ENCODE peak calls at places on chromosomes 13 and 19, in five cellular contexts. One of them, this sample, is unnamed.

GRCh38 chr13:37667631-37668161 is 69.1 kb upstream of the POSTN start:
- DNase-seq in Right ventricle myocardium inferior: no peak
- DNase-seq in neural progenitor cell: no peak
- DNase-seq in RWPE1: no peak
- DNase-seq in NCI-H1417 treated with DMSO at 0.1 percent for 48 hours: no peak
- DNase-seq in this sample: no peak

GRCh38 chr13:105311094-105311493 is 1224.4 kb downstream of the EFNB2 start:
- DNase-seq in Right ventricle myocardium inferior: no peak
- DNase-seq in neural progenitor cell: no peak
- DNase-seq in RWPE1: no peak
- DNase-seq in NCI-H1417 treated with DMSO at 0.1 percent for 48 hours: no peak
- DNase-seq in this sample: no peak

GRCh38 chr13:97140611-97141010 is 81.5 kb upstream of the MBNL2 start:
- DNase-seq in Right ventricle myocardium inferior: no peak
- DNase-seq in neural progenitor cell: no peak
- DNase-seq in RWPE1: no peak
- DNase-seq in NCI-H1417 treated with DMSO at 0.1 percent for 48 hours: no peak
- DNase-seq in this sample: no peak

GRCh38 chr19:1171755-1172352 is 2.2 kb downstream of the SBNO2 start:
- DNase-seq in Right ventricle myocardium inferior: peak
- DNase-seq in neural progenitor cell: peak
- DNase-seq in RWPE1: no peak
- DNase-seq in NCI-H1417 treated with DMSO at 0.1 percent for 48 hours: no peak
- DNase-seq in this sample: no peak

GRCh38 chr13:113145911-113146598 is 12.4 kb upstream of the PROZ start:
- DNase-seq in Right ventricle myocardium inferior: peak
- DNase-seq in neural progenitor cell: no peak
- DNase-seq in RWPE1: no peak
- DNase-seq in NCI-H1417 treated with DMSO at 0.1 percent for 48 hours: no peak
- DNase-seq in this sample: no peak

GRCh38 chr19:49157445-49158224 is at the start of gene TRPM4:
- DNase-seq in Right ventricle myocardium inferior: peak
- DNase-seq in neural progenitor cell: peak
- DNase-seq in RWPE1: peak
- DNase-seq in NCI-H1417 treated with DMSO at 0.1 percent for 48 hours: peak
- DNase-seq in this sample: peak

GRCh38 chr13:31943591-31943990 is 88.0 kb upstream of the FRY start:
- DNase-seq in Right ventricle myocardium inferior: no peak
- DNase-seq in neural progenitor cell: no peak
- DNase-seq in RWPE1: no peak
- DNase-seq in NCI-H1417 treated with DMSO at 0.1 percent for 48 hours: peak
- DNase-seq in this sample: no peak

GRCh38 chr13:59562924-59563323 is 600.8 kb downstream of the DIAPH3 start:
- DNase-seq in Right ventricle myocardium inferior: no peak
- DNase-seq in neural progenitor cell: no peak
- DNase-seq in RWPE1: no peak
- DNase-seq in NCI-H1417 treated with DMSO at 0.1 percent for 48 hours: no peak
- DNase-seq in this sample: no peak

GRCh38 chr13:113886561-113887112 is 22.8 kb upstream of the GAS6 start:
- DNase-seq in Right ventricle myocardium inferior: peak
- DNase-seq in neural progenitor cell: no peak
- DNase-seq in RWPE1: no peak
- DNase-seq in NCI-H1417 treated with DMSO at 0.1 percent for 48 hours: no peak
- DNase-seq in this sample: no peak

GRCh38 chr19:16801599-16801998 is 27.6 kb upstream of the SIN3B start:
- DNase-seq in Right ventricle myocardium inferior: no peak
- DNase-seq in neural progenitor cell: no peak
- DNase-seq in RWPE1: no peak
- DNase-seq in NCI-H1417 treated with DMSO at 0.1 percent for 48 hours: no peak
- DNase-seq in this sample: peak

GRCh38 chr19:50897191-50897607 is 14.0 kb downstream of the KLK4 start:
- DNase-seq in Right ventricle myocardium inferior: no peak
- DNase-seq in neural progenitor cell: no peak
- DNase-seq in RWPE1: no peak
- DNase-seq in NCI-H1417 treated with DMSO at 0.1 percent for 48 hours: no peak
- DNase-seq in this sample: no peak

GRCh38 chr19:5452594-5453565 is 2.3 kb upstream of the ZNRF4 start:
- DNase-seq in Right ventricle myocardium inferior: peak
- DNase-seq in neural progenitor cell: peak
- DNase-seq in RWPE1: no peak
- DNase-seq in NCI-H1417 treated with DMSO at 0.1 percent for 48 hours: no peak
- DNase-seq in this sample: peak

GRCh38 chr13:76225815-76226489 is 589.8 kb downstream of the LMO7 start:
- DNase-seq in Right ventricle myocardium inferior: peak
- DNase-seq in neural progenitor cell: peak
- DNase-seq in RWPE1: no peak
- DNase-seq in NCI-H1417 treated with DMSO at 0.1 percent for 48 hours: no peak
- DNase-seq in this sample: no peak

GRCh38 chr19:18428173-18428836 is 9.1 kb downstream of the SSBP4 start:
- DNase-seq in Right ventricle myocardium inferior: peak
- DNase-seq in neural progenitor cell: no peak
- DNase-seq in RWPE1: no peak
- DNase-seq in NCI-H1417 treated with DMSO at 0.1 percent for 48 hours: no peak
- DNase-seq in this sample: no peak

GRCh38 chr13:109140054-109140776 is 510.8 kb downstream of the MYO16 start:
- DNase-seq in Right ventricle myocardium inferior: no peak
- DNase-seq in neural progenitor cell: no peak
- DNase-seq in RWPE1: no peak
- DNase-seq in NCI-H1417 treated with DMSO at 0.1 percent for 48 hours: no peak
- DNase-seq in this sample: no peak

GRCh38 chr13:24138911-24139310 is 21.6 kb upstream of the SPATA13 start:
- DNase-seq in Right ventricle myocardium inferior: no peak
- DNase-seq in neural progenitor cell: no peak
- DNase-seq in RWPE1: no peak
- DNase-seq in NCI-H1417 treated with DMSO at 0.1 percent for 48 hours: no peak
- DNase-seq in this sample: no peak

GRCh38 chr19:4350726-4351125 is 7.4 kb downstream of the MPND start:
- DNase-seq in Right ventricle myocardium inferior: no peak
- DNase-seq in neural progenitor cell: no peak
- DNase-seq in RWPE1: no peak
- DNase-seq in NCI-H1417 treated with DMSO at 0.1 percent for 48 hours: no peak
- DNase-seq in this sample: no peak

GRCh38 chr19:33556261-33556660 is 34.7 kb upstream of the PEPD start:
- DNase-seq in Right ventricle myocardium inferior: no peak
- DNase-seq in neural progenitor cell: no peak
- DNase-seq in RWPE1: no peak
- DNase-seq in NCI-H1417 treated with DMSO at 0.1 percent for 48 hours: no peak
- DNase-seq in this sample: no peak

GRCh38 chr13:41590643-41591042 is 133.3 kb downstream of the RGCC start:
- DNase-seq in Right ventricle myocardium inferior: no peak
- DNase-seq in neural progenitor cell: no peak
- DNase-seq in RWPE1: peak
- DNase-seq in NCI-H1417 treated with DMSO at 0.1 percent for 48 hours: no peak
- DNase-seq in this sample: no peak

GRCh38 chr13:78060966-78061365 is 142.3 kb upstream of the EDNRB start:
- DNase-seq in Right ventricle myocardium inferior: no peak
- DNase-seq in neural progenitor cell: no peak
- DNase-seq in RWPE1: no peak
- DNase-seq in NCI-H1417 treated with DMSO at 0.1 percent for 48 hours: no peak
- DNase-seq in this sample: no peak

GRCh38 chr13:51849145-51850101 is 4.4 kb upstream of the TMEM272 start:
- DNase-seq in Right ventricle myocardium inferior: no peak
- DNase-seq in neural progenitor cell: peak
- DNase-seq in RWPE1: no peak
- DNase-seq in NCI-H1417 treated with DMSO at 0.1 percent for 48 hours: no peak
- DNase-seq in this sample: no peak

GRCh38 chr19:46716013-46716671 is 772 bp downstream of the PRKD2 start:
- DNase-seq in Right ventricle myocardium inferior: no peak
- DNase-seq in neural progenitor cell: peak
- DNase-seq in RWPE1: peak
- DNase-seq in NCI-H1417 treated with DMSO at 0.1 percent for 48 hours: no peak
- DNase-seq in this sample: peak

GRCh38 chr19:39937094-39937493 is 2.7 kb upstream of the FCGBP start:
- DNase-seq in Right ventricle myocardium inferior: no peak
- DNase-seq in neural progenitor cell: no peak
- DNase-seq in RWPE1: no peak
- DNase-seq in NCI-H1417 treated with DMSO at 0.1 percent for 48 hours: no peak
- DNase-seq in this sample: no peak

GRCh38 chr13:111636271-111636670 is 315.8 kb downstream of the TEX29 start:
- DNase-seq in Right ventricle myocardium inferior: no peak
- DNase-seq in neural progenitor cell: no peak
- DNase-seq in RWPE1: no peak
- DNase-seq in NCI-H1417 treated with DMSO at 0.1 percent for 48 hours: no peak
- DNase-seq in this sample: no peak

GRCh38 chr19:7737215-7737614 is 5.3 kb upstream of the CLEC4G start:
- DNase-seq in Right ventricle myocardium inferior: no peak
- DNase-seq in neural progenitor cell: no peak
- DNase-seq in RWPE1: no peak
- DNase-seq in NCI-H1417 treated with DMSO at 0.1 percent for 48 hours: no peak
- DNase-seq in this sample: no peak

GRCh38 chr13:99992376-99992775 is 10.8 kb downstream of the ZIC2 start:
- DNase-seq in Right ventricle myocardium inferior: no peak
- DNase-seq in neural progenitor cell: peak
- DNase-seq in RWPE1: no peak
- DNase-seq in NCI-H1417 treated with DMSO at 0.1 percent for 48 hours: no peak
- DNase-seq in this sample: no peak

GRCh38 chr19:28920269-28921066 is 292.5 kb downstream of the UQCRFS1 start:
- DNase-seq in Right ventricle myocardium inferior: no peak
- DNase-seq in neural progenitor cell: peak
- DNase-seq in RWPE1: no peak
- DNase-seq in NCI-H1417 treated with DMSO at 0.1 percent for 48 hours: no peak
- DNase-seq in this sample: no peak

GRCh38 chr13:32316030-32316344 is 679 bp downstream of the BRCA2 start:
- DNase-seq in Right ventricle myocardium inferior: peak
- DNase-seq in neural progenitor cell: peak
- DNase-seq in RWPE1: no peak
- DNase-seq in NCI-H1417 treated with DMSO at 0.1 percent for 48 hours: no peak
- DNase-seq in this sample: no peak

GRCh38 chr13:49997935-49998334 is 1.1 kb downstream of the TRIM13 start:
- DNase-seq in Right ventricle myocardium inferior: no peak
- DNase-seq in neural progenitor cell: no peak
- DNase-seq in RWPE1: no peak
- DNase-seq in NCI-H1417 treated with DMSO at 0.1 percent for 48 hours: no peak
- DNase-seq in this sample: peak

GRCh38 chr19:12800873-12801465 is 631 bp downstream of the PRDX2 start:
- DNase-seq in Right ventricle myocardium inferior: no peak
- DNase-seq in neural progenitor cell: peak
- DNase-seq in RWPE1: no peak
- DNase-seq in NCI-H1417 treated with DMSO at 0.1 percent for 48 hours: no peak
- DNase-seq in this sample: no peak

GRCh38 chr19:44625531-44626066 is 12.2 kb downstream of the IGSF23 start:
- DNase-seq in Right ventricle myocardium inferior: no peak
- DNase-seq in neural progenitor cell: no peak
- DNase-seq in RWPE1: no peak
- DNase-seq in NCI-H1417 treated with DMSO at 0.1 percent for 48 hours: no peak
- DNase-seq in this sample: no peak

GRCh38 chr19:40750285-40751064 is at the start of gene ACTMAP:
- DNase-seq in Right ventricle myocardium inferior: peak
- DNase-seq in neural progenitor cell: peak
- DNase-seq in RWPE1: peak
- DNase-seq in NCI-H1417 treated with DMSO at 0.1 percent for 48 hours: peak
- DNase-seq in this sample: peak

GRCh38 chr13:80141114-80141849 is 199.6 kb downstream of the SPRY2 start:
- DNase-seq in Right ventricle myocardium inferior: peak
- DNase-seq in neural progenitor cell: peak
- DNase-seq in RWPE1: no peak
- DNase-seq in NCI-H1417 treated with DMSO at 0.1 percent for 48 hours: no peak
- DNase-seq in this sample: no peak

This sample was measured in RKO.